ENCODE peak calls at places on chromosomes 6 and 20, in eight cellular contexts. One of them, this sample, is unnamed.

GRCh38 chr6:1372690-1373089 is 16.7 kb upstream of the FOXF2 start:
- DNase-seq in Panc1: no peak
- DNase-seq in IMR-90: no peak
- DNase-seq in fibroblast of mammary gland: no peak
- DNase-seq in uterus: no peak
- DNase-seq in HFF-Myc: no peak
- DNase-seq in lower lobe of right lung: no peak
- DNase-seq in A549: no peak
- DNase-seq in this sample: no peak

GRCh38 chr6:17347012-17347411 is 46.4 kb upstream of the CAP2 start:
- DNase-seq in Panc1: no peak
- DNase-seq in IMR-90: no peak
- DNase-seq in fibroblast of mammary gland: no peak
- DNase-seq in uterus: no peak
- DNase-seq in HFF-Myc: no peak
- DNase-seq in lower lobe of right lung: no peak
- DNase-seq in A549: no peak
- DNase-seq in this sample: no peak

GRCh38 chr6:21997414-21998037 is 299.3 kb downstream of the PRL start:
- DNase-seq in Panc1: no peak
- DNase-seq in IMR-90: peak; percentile 59
- DNase-seq in fibroblast of mammary gland: no peak
- DNase-seq in uterus: no peak
- DNase-seq in HFF-Myc: no peak
- DNase-seq in lower lobe of right lung: no peak
- DNase-seq in A549: no peak
- DNase-seq in this sample: no peak

GRCh38 chr6:162421004-162421403 is 306.6 kb downstream of the PRKN start:
- DNase-seq in Panc1: no peak
- DNase-seq in IMR-90: no peak
- DNase-seq in fibroblast of mammary gland: no peak
- DNase-seq in uterus: no peak
- DNase-seq in HFF-Myc: no peak
- DNase-seq in lower lobe of right lung: no peak
- DNase-seq in A549: no peak
- DNase-seq in this sample: no peak

GRCh38 chr20:63061701-63062100 is 54.9 kb upstream of the BHLHE23 start:
- DNase-seq in Panc1: no peak
- DNase-seq in IMR-90: no peak
- DNase-seq in fibroblast of mammary gland: no peak
- DNase-seq in uterus: no peak
- DNase-seq in HFF-Myc: no peak
- DNase-seq in lower lobe of right lung: peak; percentile 22
- DNase-seq in A549: no peak
- DNase-seq in this sample: no peak

GRCh38 chr6:32244270-32244669 is 20.4 kb upstream of the NOTCH4 start:
- DNase-seq in Panc1: no peak
- DNase-seq in IMR-90: no peak
- DNase-seq in fibroblast of mammary gland: peak; percentile 47
- DNase-seq in uterus: peak; percentile 81
- DNase-seq in HFF-Myc: no peak
- DNase-seq in lower lobe of right lung: no peak
- DNase-seq in A549: no peak
- DNase-seq in this sample: no peak

GRCh38 chr6:33118525-33119123 is 42.8 kb downstream of the HLA-DPB1 start:
- DNase-seq in Panc1: no peak
- DNase-seq in IMR-90: peak; percentile 49
- DNase-seq in fibroblast of mammary gland: peak; percentile 64
- DNase-seq in uterus: no peak
- DNase-seq in HFF-Myc: peak; percentile 32
- DNase-seq in lower lobe of right lung: no peak
- DNase-seq in A549: no peak
- DNase-seq in this sample: no peak

GRCh38 chr6:111427341-111428116 is 55.5 kb downstream of the REV3L start:
- DNase-seq in Panc1: peak; percentile 68
- DNase-seq in IMR-90: peak; percentile 85
- DNase-seq in fibroblast of mammary gland: peak; percentile 91
- DNase-seq in uterus: no peak
- DNase-seq in HFF-Myc: peak; percentile 31
- DNase-seq in lower lobe of right lung: no peak
- DNase-seq in A549: no peak
- DNase-seq in this sample: peak; percentile 16

GRCh38 chr6:19446570-19446969 is 390.6 kb upstream of the ID4 start:
- DNase-seq in Panc1: no peak
- DNase-seq in IMR-90: no peak
- DNase-seq in fibroblast of mammary gland: no peak
- DNase-seq in uterus: no peak
- DNase-seq in HFF-Myc: no peak
- DNase-seq in lower lobe of right lung: no peak
- DNase-seq in A549: no peak
- DNase-seq in this sample: no peak

GRCh38 chr6:137729866-137730629 is 137.0 kb upstream of the TNFAIP3 start:
- DNase-seq in Panc1: no peak
- DNase-seq in IMR-90: peak; percentile 34
- DNase-seq in fibroblast of mammary gland: peak; percentile 89
- DNase-seq in uterus: no peak
- DNase-seq in HFF-Myc: no peak
- DNase-seq in lower lobe of right lung: no peak
- DNase-seq in A549: no peak
- DNase-seq in this sample: no peak

GRCh38 chr20:51910202-51911050 is 108.1 kb upstream of the SALL4 start:
- DNase-seq in Panc1: no peak
- DNase-seq in IMR-90: peak; percentile 17
- DNase-seq in fibroblast of mammary gland: no peak
- DNase-seq in uterus: no peak
- DNase-seq in HFF-Myc: no peak
- DNase-seq in lower lobe of right lung: no peak
- DNase-seq in A549: peak; percentile 71
- DNase-seq in this sample: peak; percentile 22

GRCh38 chr6:21595951-21596378 is 2.4 kb downstream of the SOX4 start:
- DNase-seq in Panc1: no peak
- DNase-seq in IMR-90: no peak
- DNase-seq in fibroblast of mammary gland: no peak
- DNase-seq in uterus: peak; percentile 40
- DNase-seq in HFF-Myc: no peak
- DNase-seq in lower lobe of right lung: no peak
- DNase-seq in A549: no peak
- DNase-seq in this sample: no peak

GRCh38 chr20:25205277-25206062 is 10.0 kb downstream of the ENTPD6 start:
- DNase-seq in Panc1: no peak
- DNase-seq in IMR-90: no peak
- DNase-seq in fibroblast of mammary gland: no peak
- DNase-seq in uterus: no peak
- DNase-seq in HFF-Myc: no peak
- DNase-seq in lower lobe of right lung: no peak
- DNase-seq in A549: no peak
- DNase-seq in this sample: no peak

GRCh38 chr6:69775941-69776340 is 20.9 kb downstream of the LMBRD1 start:
- DNase-seq in Panc1: no peak
- DNase-seq in IMR-90: no peak
- DNase-seq in fibroblast of mammary gland: no peak
- DNase-seq in uterus: no peak
- DNase-seq in HFF-Myc: no peak
- DNase-seq in lower lobe of right lung: no peak
- DNase-seq in A549: no peak
- DNase-seq in this sample: no peak

GRCh38 chr6:135830452-135830851 is 21.0 kb upstream of the PDE7B start:
- DNase-seq in Panc1: no peak
- DNase-seq in IMR-90: peak; percentile 85
- DNase-seq in fibroblast of mammary gland: peak; percentile 92
- DNase-seq in uterus: no peak
- DNase-seq in HFF-Myc: no peak
- DNase-seq in lower lobe of right lung: no peak
- DNase-seq in A549: no peak
- DNase-seq in this sample: peak; percentile 20

GRCh38 chr6:169292340-169293124 is 38.9 kb upstream of the THBS2 start:
- DNase-seq in Panc1: peak; percentile 58
- DNase-seq in IMR-90: peak; percentile 97
- DNase-seq in fibroblast of mammary gland: peak; percentile 98
- DNase-seq in uterus: peak; percentile 81
- DNase-seq in HFF-Myc: peak; percentile 78
- DNase-seq in lower lobe of right lung: no peak
- DNase-seq in A549: peak; percentile 70
- DNase-seq in this sample: peak; percentile 90

GRCh38 chr6:119979862-119980261 is 630.3 kb upstream of the MAN1A1 start:
- DNase-seq in Panc1: no peak
- DNase-seq in IMR-90: peak; percentile 2
- DNase-seq in fibroblast of mammary gland: peak; percentile 41
- DNase-seq in uterus: no peak
- DNase-seq in HFF-Myc: no peak
- DNase-seq in lower lobe of right lung: no peak
- DNase-seq in A549: no peak
- DNase-seq in this sample: no peak

GRCh38 chr6:136338486-136338885 is 48.8 kb upstream of the BCLAF1 start:
- DNase-seq in Panc1: no peak
- DNase-seq in IMR-90: no peak
- DNase-seq in fibroblast of mammary gland: no peak
- DNase-seq in uterus: no peak
- DNase-seq in HFF-Myc: no peak
- DNase-seq in lower lobe of right lung: no peak
- DNase-seq in A549: no peak
- DNase-seq in this sample: no peak

GRCh38 chr6:147211349-147211748 is 7.1 kb downstream of the STXBP5 start:
- DNase-seq in Panc1: no peak
- DNase-seq in IMR-90: no peak
- DNase-seq in fibroblast of mammary gland: no peak
- DNase-seq in uterus: no peak
- DNase-seq in HFF-Myc: no peak
- DNase-seq in lower lobe of right lung: no peak
- DNase-seq in A549: no peak
- DNase-seq in this sample: no peak
- H3K4me3 ChIP-seq in Panc1: no peak overlapping the region
- H3K4me3 ChIP-seq in IMR-90: no peak overlapping the region
- H3K4me3 ChIP-seq in fibroblast of mammary gland: no peak overlapping the region
- H3K4me3 ChIP-seq in uterus: no peak overlapping the region
- H3K4me3 ChIP-seq in HFF-Myc: no peak overlapping the region
- H3K4me3 ChIP-seq in lower lobe of right lung: no peak overlapping the region
- H3K4me3 ChIP-seq in A549: no peak overlapping the region
- H3K4me3 ChIP-seq in this sample: no peak overlapping the region

GRCh38 chr6:122845464-122845863 is 56.4 kb downstream of the SMPDL3A start:
- DNase-seq in Panc1: no peak
- DNase-seq in IMR-90: no peak
- DNase-seq in fibroblast of mammary gland: no peak
- DNase-seq in uterus: no peak
- DNase-seq in HFF-Myc: no peak
- DNase-seq in lower lobe of right lung: no peak
- DNase-seq in A549: no peak
- DNase-seq in this sample: no peak

GRCh38 chr6:122838060-122838780 is 49.2 kb downstream of the SMPDL3A start:
- DNase-seq in Panc1: peak; percentile 13
- DNase-seq in IMR-90: peak; percentile 33
- DNase-seq in fibroblast of mammary gland: peak; percentile 38
- DNase-seq in uterus: no peak
- DNase-seq in HFF-Myc: no peak
- DNase-seq in lower lobe of right lung: no peak
- DNase-seq in A549: peak; percentile 10
- DNase-seq in this sample: no peak

DNA sequence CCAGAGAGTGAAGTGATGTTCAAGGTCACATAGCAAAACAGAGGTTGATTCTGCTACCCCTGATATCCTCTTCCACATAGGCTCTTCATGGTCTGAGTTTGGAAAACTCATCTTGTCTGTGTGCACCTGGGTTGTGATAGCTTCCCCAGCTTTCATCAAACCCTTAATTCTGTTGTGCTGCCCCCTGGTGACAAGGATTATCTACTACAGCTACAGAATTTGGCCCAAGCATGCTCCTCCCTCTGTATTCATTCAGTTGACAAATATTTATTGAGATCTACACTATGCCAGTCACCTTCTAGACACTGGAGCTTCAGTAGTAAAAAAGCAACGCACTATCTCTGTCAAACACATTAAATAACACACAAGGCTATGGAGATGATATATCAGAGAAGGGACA is 50.4 kb downstream of the SMPDL3A start:
- DNase-seq in Panc1: peak; percentile 55
- DNase-seq in IMR-90: peak; percentile 50
- DNase-seq in fibroblast of mammary gland: peak; percentile 64
- DNase-seq in uterus: peak; percentile 44
- DNase-seq in HFF-Myc: peak; percentile 25
- DNase-seq in lower lobe of right lung: no peak
- DNase-seq in A549: peak; percentile 60
- DNase-seq in this sample: peak; percentile 4
- TF ChIP-seq CTCF in Panc1: peak; percentile 72
- TF ChIP-seq CTCF in IMR-90: peak; percentile 79
- TF ChIP-seq CTCF in fibroblast of mammary gland: peak; percentile 67
- TF ChIP-seq CTCF in uterus: peak; percentile 72
- TF ChIP-seq CTCF in HFF-Myc: peak; percentile 59
- TF ChIP-seq CTCF in lower lobe of right lung: peak; percentile 60
- TF ChIP-seq CTCF in A549: peak; percentile 55
- TF ChIP-seq CTCF in this sample: peak; percentile 76

DNA sequence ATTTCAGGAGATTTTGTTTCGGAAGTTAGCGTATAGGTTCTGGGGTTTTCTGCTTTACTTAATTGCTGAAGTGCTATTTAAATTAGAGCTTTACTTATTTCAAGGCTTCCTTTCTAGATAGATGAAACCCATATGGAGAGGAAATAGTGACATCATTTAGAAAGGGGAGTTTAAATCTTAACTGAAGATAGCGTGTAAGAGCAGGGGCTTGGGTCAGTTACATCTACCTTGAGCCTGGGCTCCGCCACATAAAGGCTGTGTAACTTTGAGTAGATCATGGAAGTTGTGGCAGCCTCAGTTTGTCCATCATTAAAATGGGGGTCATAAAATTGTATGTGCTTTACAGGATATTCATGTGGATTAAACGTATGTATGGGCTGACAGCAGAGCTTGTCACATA is 4.7 kb downstream of the CDS2 start:
- DNase-seq in Panc1: no peak
- DNase-seq in IMR-90: no peak
- DNase-seq in fibroblast of mammary gland: no peak
- DNase-seq in uterus: no peak
- DNase-seq in HFF-Myc: no peak
- DNase-seq in lower lobe of right lung: no peak
- DNase-seq in A549: no peak
- DNase-seq in this sample: no peak
- H3K4me3 ChIP-seq in Panc1: no peak overlapping the region
- H3K4me3 ChIP-seq in IMR-90: no peak overlapping the region
- H3K4me3 ChIP-seq in fibroblast of mammary gland: no peak overlapping the region
- H3K4me3 ChIP-seq in uterus: no peak overlapping the region
- H3K4me3 ChIP-seq in HFF-Myc: no peak overlapping the region
- H3K4me3 ChIP-seq in lower lobe of right lung: no peak overlapping the region
- H3K4me3 ChIP-seq in A549: no peak overlapping the region
- H3K4me3 ChIP-seq in this sample: no peak overlapping the region

GRCh38 chr6:133101790-133102189 is 139.4 kb upstream of the EYA4 start:
- DNase-seq in Panc1: no peak
- DNase-seq in IMR-90: peak; percentile 51
- DNase-seq in fibroblast of mammary gland: peak; percentile 13
- DNase-seq in uterus: no peak
- DNase-seq in HFF-Myc: no peak
- DNase-seq in lower lobe of right lung: no peak
- DNase-seq in A549: no peak
- DNase-seq in this sample: no peak
- TF ChIP-seq CTCF in Panc1: no peak
- TF ChIP-seq CTCF in IMR-90: no peak
- TF ChIP-seq CTCF in fibroblast of mammary gland: no peak
- TF ChIP-seq CTCF in uterus: no peak
- TF ChIP-seq CTCF in HFF-Myc: no peak
- TF ChIP-seq CTCF in lower lobe of right lung: no peak
- TF ChIP-seq CTCF in A549: no peak
- TF ChIP-seq CTCF in this sample: no peak

GRCh38 chr6:6591778-6592388 is 3.4 kb downstream of the LY86 start:
- DNase-seq in Panc1: no peak
- DNase-seq in IMR-90: no peak
- DNase-seq in fibroblast of mammary gland: no peak
- DNase-seq in uterus: no peak
- DNase-seq in HFF-Myc: no peak
- DNase-seq in lower lobe of right lung: no peak
- DNase-seq in A549: no peak
- DNase-seq in this sample: no peak
- H3K4me3 ChIP-seq in Panc1: no peak overlapping the region
- H3K4me3 ChIP-seq in IMR-90: no peak overlapping the region
- H3K4me3 ChIP-seq in fibroblast of mammary gland: no peak overlapping the region
- H3K4me3 ChIP-seq in uterus: no peak overlapping the region
- H3K4me3 ChIP-seq in HFF-Myc: no peak overlapping the region
- H3K4me3 ChIP-seq in lower lobe of right lung: no peak overlapping the region
- H3K4me3 ChIP-seq in A549: no peak overlapping the region
- H3K4me3 ChIP-seq in this sample: no peak overlapping the region